ENCODE peak calls at places on chromosomes 2 and 18, in eight cellular contexts. F is dorsolateral prefrontal cortex, H is right atrium auricular region, S is mammary epithelial cell, A is GM13977, K is lower leg skin, N is fibroblast of the aortic adventitia, I is testis. T is an unnamed sample.

GRCh38 chr2:207616185-207616584 is 9.0 kb downstream of the METTL21A start:
- DNase-seq in F (no peak), H (no peak), S (peak), A (no peak), K (no peak), N (peak), I (no peak), T (no peak)

GRCh38 chr2:163692611-163693482 is 43.0 kb downstream of the FIGN start:
- DNase-seq in F (no peak), H (no peak), S (no peak), A (no peak), K (no peak), N (peak), I (no peak), T (no peak)

GRCh38 chr2:129087133-129087813 is 768.6 kb upstream of the HS6ST1 start:
- DNase-seq in F (no peak), H (peak), S (peak), A (no peak), K (no peak), N (no peak), I (no peak), T (no peak)

GRCh38 chr2:39913648-39914456 is 134.8 kb upstream of the THUMPD2 start:
- DNase-seq in F (no peak), H (no peak), S (peak), A (peak), K (no peak), N (peak), I (no peak), T (no peak)

GRCh38 chr2:40740419-40740818 is 288.5 kb upstream of the SLC8A1 start:
- DNase-seq in F (no peak), H (no peak), S (no peak), A (no peak), K (no peak), N (peak), I (no peak), T (no peak)

GRCh38 chr2:42924436-42924897 is 132.1 kb upstream of the HAAO start:
- DNase-seq in F (no peak), H (no peak), S (peak), A (no peak), K (no peak), N (peak), I (no peak), T (no peak)

GRCh38 chr2:66445781-66446177 is 10.9 kb downstream of the MEIS1 start:
- DNase-seq in F (peak), H (no peak), S (no peak), A (no peak), K (no peak), N (peak), I (no peak), T (no peak)

GRCh38 chr2:10252651-10253050 is 50.1 kb upstream of the HPCAL1 start:
- DNase-seq in F (no peak), H (no peak), S (no peak), A (no peak), K (no peak), N (no peak), I (no peak), T (no peak)

GRCh38 chr2:12457831-12458230 is 258.9 kb upstream of the TRIB2 start:
- DNase-seq in F (no peak), H (no peak), S (no peak), A (no peak), K (no peak), N (peak), I (no peak), T (no peak)

GRCh38 chr2:9769171-9770005 is 73.9 kb upstream of the TAF1B start:
- DNase-seq in F (peak), H (no peak), S (peak), A (peak), K (no peak), N (no peak), I (no peak), T (no peak)

GRCh38 chr2:29841386-29842004 is 79.9 kb downstream of the ALK start:
- DNase-seq in F (peak), H (no peak), S (no peak), A (peak), K (no peak), N (peak), I (peak), T (no peak)

GRCh38 chr2:102099536-102100293 is 42.8 kb upstream of the IL1R1 start:
- DNase-seq in F (no peak), H (no peak), S (peak), A (no peak), K (no peak), N (peak), I (no peak), T (no peak)

GRCh38 chr2:20664071-20664390 is 2.9 kb upstream of the GDF7 start:
- DNase-seq in F (no peak), H (no peak), S (no peak), A (no peak), K (no peak), N (no peak), I (no peak), T (no peak)

GRCh38 chr2:16226942-16227664 is 286.8 kb downstream of the MYCN start:
- DNase-seq in F (peak), H (no peak), S (no peak), A (no peak), K (no peak), N (no peak), I (no peak), T (no peak)

DNA sequence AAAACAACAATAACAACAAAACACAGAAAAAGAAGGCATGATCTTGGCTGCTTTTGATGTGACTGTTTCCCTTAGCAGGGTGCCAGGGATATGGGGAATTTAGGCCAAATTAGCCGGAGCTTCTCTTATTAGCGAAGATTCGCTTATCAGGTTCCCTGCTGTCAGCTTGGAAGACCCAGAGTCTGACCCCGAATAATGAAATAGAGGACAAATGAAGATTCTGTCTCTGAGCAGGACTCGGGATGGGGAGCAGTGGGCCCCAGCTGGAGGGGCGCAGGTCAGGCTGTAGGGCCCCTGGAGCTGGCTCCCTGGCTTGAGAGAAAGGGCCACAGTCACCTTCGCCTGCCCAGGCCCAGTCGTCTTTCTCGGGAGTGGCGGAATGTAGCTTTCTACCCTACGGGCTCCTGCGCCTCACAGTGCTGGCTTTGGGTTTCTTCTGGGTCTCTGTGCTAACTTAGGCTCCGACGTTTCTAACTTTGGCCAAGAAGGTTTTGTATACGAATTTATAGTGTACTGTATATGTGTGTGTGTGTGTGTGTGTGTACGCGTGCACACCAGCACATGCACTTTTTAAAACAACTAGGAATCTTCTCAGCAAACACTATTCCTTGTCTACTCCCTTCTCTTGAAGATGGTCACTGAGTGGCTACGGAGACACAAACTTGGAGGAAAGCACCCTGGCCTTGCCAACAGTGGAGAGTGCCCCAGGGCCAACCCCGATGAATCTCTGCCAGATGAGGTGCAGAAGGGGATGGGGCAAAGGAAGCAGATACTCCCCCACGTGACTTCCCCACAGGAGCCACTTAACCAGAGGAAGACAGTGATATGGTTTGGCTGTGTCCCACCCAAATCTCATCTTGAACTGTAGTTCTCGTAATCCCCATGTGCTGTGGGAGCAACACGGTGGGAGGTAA is 195.6 kb upstream of the COPS8 start:
- DNase-seq in F (no peak), H (no peak), S (no peak), A (no peak), K (peak), N (no peak), I (no peak), T (no peak)
- TF ChIP-seq CTCF in F (no peak), H (no peak), S (no peak), A (no peak), K (no peak), N (no peak), I (no peak), T (no peak)

DNA sequence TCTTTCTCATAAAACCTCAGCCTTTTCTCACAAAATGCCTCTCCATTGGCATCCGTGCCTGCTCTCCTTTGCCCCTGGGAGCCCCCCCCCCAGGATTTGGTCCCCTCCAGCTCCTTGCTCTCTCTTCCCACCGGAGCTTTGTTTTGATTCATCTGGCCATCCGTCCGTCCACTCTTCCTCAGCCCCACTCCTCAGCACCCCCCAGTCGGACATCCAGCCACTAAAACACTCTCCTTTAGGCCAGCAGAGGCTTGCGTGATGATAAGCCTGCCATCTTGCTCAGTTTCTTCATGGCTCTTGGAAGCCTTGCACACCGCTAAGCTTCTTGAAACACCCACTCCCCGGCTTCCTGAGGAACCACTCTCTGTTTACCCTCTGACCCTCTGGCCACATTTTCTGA is 31.5 kb upstream of the GNAL start:
- DNase-seq in F (no peak), H (no peak), S (no peak), A (no peak), K (no peak), N (no peak), I (no peak), T (no peak)
- TF ChIP-seq CTCF in F (no peak), H (no peak), S (no peak), A (no peak), K (no peak), N (no peak), I (no peak), T (no peak)

DNA sequence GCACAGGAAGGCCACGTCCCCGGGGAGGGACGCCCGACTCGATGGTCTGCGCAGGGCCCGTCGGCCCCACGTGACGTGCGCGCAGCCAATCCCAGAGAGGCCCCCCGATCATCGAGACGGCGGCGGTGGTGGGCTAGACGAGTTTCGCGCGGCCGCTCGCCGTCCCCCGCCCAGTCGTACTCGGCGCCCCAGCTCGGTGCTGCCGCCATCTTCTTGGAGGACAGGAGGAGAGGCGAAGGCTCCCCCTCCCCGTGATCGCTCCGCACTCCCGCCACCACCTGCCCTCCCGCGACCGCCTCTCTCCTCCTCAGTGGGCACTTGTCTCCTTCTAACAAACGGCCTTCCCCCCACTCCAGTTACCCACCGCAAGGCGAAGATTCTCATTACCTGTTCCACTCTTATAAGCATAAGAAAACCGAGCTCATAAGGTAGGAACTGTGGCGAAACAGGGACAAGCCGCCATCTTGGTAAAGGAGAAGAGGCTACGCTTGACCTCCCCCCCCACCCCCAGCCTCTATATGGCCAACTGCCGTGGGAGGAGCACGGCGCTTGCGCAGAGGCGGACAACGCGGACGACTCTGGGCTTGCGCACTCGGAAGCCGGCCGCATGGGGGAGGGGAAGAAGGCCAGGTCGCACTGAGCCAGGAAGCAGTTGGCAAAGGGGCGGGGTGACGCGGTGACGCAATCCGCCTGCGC is at the start of gene HDLBP:
- DNase-seq in F (peak), H (peak), S (peak), A (peak), K (peak), N (peak), I (peak), T (peak)
- TF ChIP-seq CTCF in F (peak), H (peak), S (no peak), A (peak), K (no peak), N (no peak), I (no peak), T (peak)

GRCh38 chr2:231795525-231796327 is 9.5 kb downstream of the COPS7B start:
- DNase-seq in F (no peak), H (no peak), S (peak), A (no peak), K (no peak), N (peak), I (peak), T (no peak)
- TF ChIP-seq CTCF in F (no peak), H (peak), S (peak), A (peak), K (no peak), N (no peak), I (no peak), T (peak)